ENCODE peak calls at places on chromosome 7, in eight cellular contexts. X is GM12878, M is SK-N-SH, Y is A549, K is K562, I is tibial nerve, R is suprapubic skin, C is stomach. Q is an unnamed sample.

GRCh38 chr7:129502708-129503685 is 666 bp downstream of the SMKR1 start:
- DNase-seq in K (no peak), X (no peak), R (no peak), C (peak; percentile 25), Y (peak; percentile 57), I (no peak), M (peak; percentile 90), Q (no peak)

GRCh38 chr7:43583424-43584199 is 704 bp downstream of the STK17A start:
- DNase-seq in K (no peak), Y (no peak), I (peak; percentile 30), R (peak; percentile 85), M (peak; percentile 76), C (peak; percentile 79), X (no peak), Q (peak; percentile 74)

GRCh38 chr7:40156988-40157387 is 22.2 kb downstream of the SUGCT start:
- DNase-seq in X (no peak), M (no peak), R (no peak), C (no peak), K (no peak), Y (no peak), I (no peak), Q (peak; percentile 35)

GRCh38 chr7:16421333-16422099 is at the start of gene CRPPA:
- DNase-seq in K (peak; percentile 34), R (no peak), I (no peak), X (no peak), C (no peak), Y (no peak), M (peak; percentile 79), Q (peak; percentile 36)

GRCh38 chr7:73920406-73921134 is 59.6 kb downstream of the TMEM270 start:
- DNase-seq in X (no peak), C (no peak), M (peak; percentile 94), I (no peak), K (peak; percentile 12), Y (no peak), R (no peak), Q (no peak)

GRCh38 chr7:54116956-54117355 is 425.2 kb upstream of the VSTM2A start:
- DNase-seq in X (no peak), C (no peak), Y (no peak), K (no peak), M (no peak), R (no peak), I (no peak), Q (no peak)

GRCh38 chr7:119879837-119880236 is 393.1 kb upstream of the KCND2 start:
- DNase-seq in I (no peak), M (no peak), R (no peak), C (no peak), Y (no peak), X (no peak), K (no peak), Q (no peak)

GRCh38 chr7:18570441-18570840 is 74.9 kb downstream of the HDAC9 start:
- DNase-seq in M (no peak), X (no peak), K (no peak), R (no peak), I (no peak), C (no peak), Y (no peak), Q (no peak)

GRCh38 chr7:93914581-93915066 is 6.9 kb upstream of the GNG11 start:
- DNase-seq in I (no peak), X (no peak), K (no peak), C (no peak), Y (no peak), R (no peak), M (no peak), Q (no peak)

GRCh38 chr7:157771689-157772088 is 434.9 kb downstream of the DNAJB6 start:
- DNase-seq in R (no peak), M (no peak), Y (no peak), C (no peak), K (no peak), X (no peak), I (no peak), Q (no peak)

GRCh38 chr7:100799037-100799896 is 28.1 kb downstream of the EPHB4 start:
- DNase-seq in X (peak; percentile 5), M (peak; percentile 80), K (peak; percentile 66), R (no peak), C (peak; percentile 75), I (peak; percentile 22), Y (peak; percentile 55), Q (peak; percentile 73)

GRCh38 chr7:24669971-24670591 is 87.2 kb downstream of the GSDME start:
- DNase-seq in K (no peak), C (no peak), Y (no peak), M (no peak), X (no peak), R (no peak), I (no peak), Q (no peak)

GRCh38 chr7:110646814-110647213 is 444.1 kb upstream of the LRRN3 start:
- DNase-seq in R (no peak), C (no peak), I (no peak), K (no peak), M (no peak), Y (no peak), X (no peak), Q (no peak)
- H3K27ac ChIP-seq in R (no peak overlapping the region), C (no peak overlapping the region), I (no peak overlapping the region), K (no peak overlapping the region), M (no peak overlapping the region), Y (no peak overlapping the region), X (no peak overlapping the region), Q (no peak overlapping the region)

GRCh38 chr7:85928500-85928899 is 715.2 kb upstream of the GRM3 start:
- DNase-seq in M (no peak), C (no peak), X (no peak), I (no peak), R (no peak), K (no peak), Y (no peak), Q (no peak)
- TF ChIP-seq EP300 in M (no peak), C (no peak), X (no peak), I (no peak), R (no peak), K (no peak), Y (no peak), Q (no peak)

GRCh38 chr7:5424689-5425506 is 1.3 kb upstream of the TNRC18 start:
- DNase-seq in X (no peak), K (peak; percentile 13), R (no peak), C (peak; percentile 45), Y (no peak), I (peak; percentile 51), M (no peak), Q (peak; percentile 48)
- H3K4me1 ChIP-seq in X (peaks cover 10% of the 10 kb centered on the region), K (peaks cover 87% of the 10 kb centered on the region), R (peaks cover 19% of the 10 kb centered on the region), C (peaks cover 18% of the 10 kb centered on the region), Y (peaks cover 12% of the 10 kb centered on the region), I (peaks cover 24% of the 10 kb centered on the region), M (peaks cover 24% of the 10 kb centered on the region), Q (peaks cover 17% of the 10 kb centered on the region)

DNA sequence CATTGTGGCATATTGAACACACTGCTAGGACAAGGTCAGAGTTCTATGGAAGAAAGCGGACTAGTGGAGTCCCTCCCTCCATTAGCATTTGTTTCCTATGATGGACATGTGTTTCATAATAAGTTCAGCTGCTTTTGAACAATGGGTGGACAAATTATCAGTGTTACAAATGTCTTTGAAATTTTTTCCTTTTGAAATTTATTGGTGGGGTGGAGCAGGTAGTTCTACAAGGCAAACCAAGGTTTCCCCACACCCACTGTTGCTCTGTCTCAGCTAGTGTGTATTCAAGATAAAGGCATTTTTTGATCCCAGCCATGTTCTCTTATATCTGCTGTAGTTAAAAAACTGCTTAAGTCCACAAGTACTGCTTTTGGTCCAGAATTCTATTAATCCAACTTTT is 79.9 kb downstream of the MALSU1 start:
- DNase-seq in C (no peak), R (no peak), Y (no peak), K (no peak), I (no peak), M (no peak), X (no peak), Q (no peak)
- H3K27ac ChIP-seq in C (no peak overlapping the region), R (no peak overlapping the region), Y (no peak overlapping the region), K (no peak overlapping the region), I (no peak overlapping the region), M (no peak overlapping the region), X (no peak overlapping the region), Q (no peak overlapping the region)

GRCh38 chr7:47403341-47403866 is 178.5 kb downstream of the TNS3 start:
- DNase-seq in K (no peak), Y (no peak), R (peak; percentile 48), X (no peak), I (no peak), C (peak; percentile 17), M (no peak), Q (no peak)
- TF ChIP-seq EP300 in K (no peak), Y (no peak), R (no peak), X (no peak), I (no peak), C (no peak), M (no peak), Q (no peak)

DNA sequence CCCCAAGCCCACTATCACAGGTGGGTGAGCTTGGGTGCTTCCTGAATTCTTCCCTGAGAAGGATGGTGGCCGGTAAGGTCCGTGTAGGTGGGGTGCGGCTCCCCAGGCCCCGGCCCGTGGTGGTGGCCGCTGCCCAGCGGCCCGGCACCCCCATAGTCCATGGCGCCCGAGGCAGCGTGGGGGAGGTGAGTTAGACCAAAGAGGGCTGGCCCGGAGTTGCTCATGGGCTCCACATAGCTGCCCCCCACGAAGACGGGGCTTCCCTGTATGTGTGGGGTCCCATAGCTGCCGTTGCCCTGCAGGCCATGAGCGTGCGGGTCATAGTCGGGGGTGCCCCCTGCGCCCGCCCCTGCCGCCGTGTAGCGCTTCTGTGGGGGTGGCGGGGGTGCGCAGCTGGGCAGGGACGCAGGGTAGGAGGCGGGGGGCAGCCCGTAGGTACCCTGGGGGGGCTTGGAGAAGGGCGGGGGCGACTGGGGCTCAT is 5.5 kb upstream of the HOXA2 start:
- DNase-seq in Y (no peak), M (no peak), R (no peak), C (no peak), I (no peak), X (no peak), K (no peak), Q (no peak)
- H3K4me1 ChIP-seq in Y (peaks cover 30% of the 10 kb centered on the region), M (no peaks in the 10 kb centered on the region), R (peaks cover 31% of the 10 kb centered on the region), C (peaks cover 22% of the 10 kb centered on the region), I (peaks cover 58% of the 10 kb centered on the region), X (no peaks in the 10 kb centered on the region), K (peaks cover 12% of the 10 kb centered on the region), Q (peaks cover 10% of the 10 kb centered on the region)

GRCh38 chr7:151351967-151352366 is 10.4 kb downstream of the NUB1 start:
- DNase-seq in Y (no peak), I (no peak), X (no peak), K (no peak), C (no peak), R (no peak), M (no peak), Q (no peak)
- H3K27ac ChIP-seq in Y (no peak overlapping the region), I (no peak overlapping the region), X (peak overlapping the region; percentile 94), K (no peak overlapping the region), C (peak overlapping the region; percentile 33), R (no peak overlapping the region), M (no peak overlapping the region), Q (no peak overlapping the region)

DNA sequence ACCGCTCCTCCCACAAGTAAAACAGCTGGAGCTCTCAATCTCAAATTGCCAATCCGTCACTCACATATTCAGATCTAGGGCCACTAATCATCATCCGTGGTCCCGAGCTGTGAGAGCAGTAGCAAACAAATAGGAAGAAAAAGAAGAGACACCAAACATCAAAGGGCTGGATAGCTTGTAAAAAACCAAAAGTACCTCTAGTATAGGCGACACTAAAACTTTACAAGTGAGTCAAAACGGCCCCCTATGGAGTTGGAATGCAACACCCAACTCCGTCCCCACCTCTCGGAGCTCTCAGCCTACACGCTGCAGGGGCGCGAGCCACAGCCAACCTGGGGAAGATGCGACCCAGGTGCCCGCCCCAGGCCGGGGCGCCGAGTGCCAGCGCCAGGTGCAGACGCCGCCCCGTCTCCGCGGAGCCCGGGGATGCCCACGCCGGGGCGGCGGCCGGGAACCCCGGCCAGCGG is 581 bp downstream of the FAM3C start:
- DNase-seq in X (no peak), I (no peak), C (peak; percentile 42), M (peak; percentile 26), R (no peak), K (no peak), Y (peak; percentile 25), Q (peak; percentile 51)
- TF ChIP-seq EP300 in X (no peak), I (no peak), C (no peak), M (no peak), R (no peak), K (no peak), Y (no peak), Q (no peak)